ENCODE peak calls at places on chromosome 9, in nine cellular contexts. One of them, this sample, is unnamed.

GRCh38 chr9:82565188-82565966 is 497.6 kb downstream of the RASEF start:
- DNase-seq in fibroblast of mammary gland: no peak
- DNase-seq in T-helper 9 cell: no peak
- DNase-seq in Right ventricle myocardium inferior: no peak
- DNase-seq in T-helper 17 cell: no peak
- DNase-seq in H4: no peak
- DNase-seq in NCI-H1092: no peak
- DNase-seq in activated T-cell treated with anti-CD3 and anti-CD28 coated beads, Interleukin-2, amount 50 U/mL, for 48 hours: no peak
- DNase-seq in activated CD8-positive, alpha-beta memory T cell treated with anti-CD3 and anti-CD28 coated beads, Interleukin-2, amount 50 U/mL, for 4 hours: no peak
- DNase-seq in this sample: no peak

GRCh38 chr9:33249087-33249657 is 9.2 kb downstream of the SPINK4 start:
- DNase-seq in fibroblast of mammary gland: no peak
- DNase-seq in T-helper 9 cell: no peak
- DNase-seq in Right ventricle myocardium inferior: no peak
- DNase-seq in T-helper 17 cell: no peak
- DNase-seq in H4: no peak
- DNase-seq in NCI-H1092: no peak
- DNase-seq in activated T-cell treated with anti-CD3 and anti-CD28 coated beads, Interleukin-2, amount 50 U/mL, for 48 hours: no peak
- DNase-seq in activated CD8-positive, alpha-beta memory T cell treated with anti-CD3 and anti-CD28 coated beads, Interleukin-2, amount 50 U/mL, for 4 hours: no peak
- DNase-seq in this sample: no peak

GRCh38 chr9:14303110-14303509 is 10.8 kb downstream of the NFIB start:
- DNase-seq in fibroblast of mammary gland: no peak
- DNase-seq in T-helper 9 cell: no peak
- DNase-seq in Right ventricle myocardium inferior: no peak
- DNase-seq in T-helper 17 cell: no peak
- DNase-seq in H4: no peak
- DNase-seq in NCI-H1092: no peak
- DNase-seq in activated T-cell treated with anti-CD3 and anti-CD28 coated beads, Interleukin-2, amount 50 U/mL, for 48 hours: no peak
- DNase-seq in activated CD8-positive, alpha-beta memory T cell treated with anti-CD3 and anti-CD28 coated beads, Interleukin-2, amount 50 U/mL, for 4 hours: no peak
- DNase-seq in this sample: no peak

GRCh38 chr9:127884427-127884911 is 7.0 kb upstream of the AK1 start:
- DNase-seq in fibroblast of mammary gland: no peak
- DNase-seq in T-helper 9 cell: no peak
- DNase-seq in Right ventricle myocardium inferior: no peak
- DNase-seq in T-helper 17 cell: no peak
- DNase-seq in H4: peak; percentile 68
- DNase-seq in NCI-H1092: peak; percentile 71
- DNase-seq in activated T-cell treated with anti-CD3 and anti-CD28 coated beads, Interleukin-2, amount 50 U/mL, for 48 hours: no peak
- DNase-seq in activated CD8-positive, alpha-beta memory T cell treated with anti-CD3 and anti-CD28 coated beads, Interleukin-2, amount 50 U/mL, for 4 hours: no peak
- DNase-seq in this sample: no peak

GRCh38 chr9:27394826-27395201 is 97.9 kb upstream of the EQTN start:
- DNase-seq in fibroblast of mammary gland: no peak
- DNase-seq in T-helper 9 cell: no peak
- DNase-seq in Right ventricle myocardium inferior: no peak
- DNase-seq in T-helper 17 cell: no peak
- DNase-seq in H4: no peak
- DNase-seq in NCI-H1092: no peak
- DNase-seq in activated T-cell treated with anti-CD3 and anti-CD28 coated beads, Interleukin-2, amount 50 U/mL, for 48 hours: no peak
- DNase-seq in activated CD8-positive, alpha-beta memory T cell treated with anti-CD3 and anti-CD28 coated beads, Interleukin-2, amount 50 U/mL, for 4 hours: no peak
- DNase-seq in this sample: no peak

GRCh38 chr9:19876569-19877316 is 87.9 kb upstream of the SLC24A2 start:
- DNase-seq in fibroblast of mammary gland: peak; percentile 12
- DNase-seq in T-helper 9 cell: no peak
- DNase-seq in Right ventricle myocardium inferior: no peak
- DNase-seq in T-helper 17 cell: no peak
- DNase-seq in H4: no peak
- DNase-seq in NCI-H1092: no peak
- DNase-seq in activated T-cell treated with anti-CD3 and anti-CD28 coated beads, Interleukin-2, amount 50 U/mL, for 48 hours: no peak
- DNase-seq in activated CD8-positive, alpha-beta memory T cell treated with anti-CD3 and anti-CD28 coated beads, Interleukin-2, amount 50 U/mL, for 4 hours: no peak
- DNase-seq in this sample: no peak

GRCh38 chr9:37574241-37574721 is 1.9 kb downstream of the FBXO10 start:
- DNase-seq in fibroblast of mammary gland: peak; percentile 57
- DNase-seq in T-helper 9 cell: no peak
- DNase-seq in Right ventricle myocardium inferior: no peak
- DNase-seq in T-helper 17 cell: no peak
- DNase-seq in H4: no peak
- DNase-seq in NCI-H1092: no peak
- DNase-seq in activated T-cell treated with anti-CD3 and anti-CD28 coated beads, Interleukin-2, amount 50 U/mL, for 48 hours: no peak
- DNase-seq in activated CD8-positive, alpha-beta memory T cell treated with anti-CD3 and anti-CD28 coated beads, Interleukin-2, amount 50 U/mL, for 4 hours: no peak
- DNase-seq in this sample: no peak

GRCh38 chr9:96139592-96140251 is 162.3 kb downstream of the HSD17B3 start:
- DNase-seq in fibroblast of mammary gland: peak; percentile 95
- DNase-seq in T-helper 9 cell: no peak
- DNase-seq in Right ventricle myocardium inferior: no peak
- DNase-seq in T-helper 17 cell: no peak
- DNase-seq in H4: peak; percentile 93
- DNase-seq in NCI-H1092: peak; percentile 68
- DNase-seq in activated T-cell treated with anti-CD3 and anti-CD28 coated beads, Interleukin-2, amount 50 U/mL, for 48 hours: no peak
- DNase-seq in activated CD8-positive, alpha-beta memory T cell treated with anti-CD3 and anti-CD28 coated beads, Interleukin-2, amount 50 U/mL, for 4 hours: no peak
- DNase-seq in this sample: no peak

GRCh38 chr9:76996700-76997099 is 22.8 kb upstream of the FOXB2 start:
- DNase-seq in fibroblast of mammary gland: peak; percentile 48
- DNase-seq in T-helper 9 cell: no peak
- DNase-seq in Right ventricle myocardium inferior: no peak
- DNase-seq in T-helper 17 cell: no peak
- DNase-seq in H4: peak; percentile 43
- DNase-seq in NCI-H1092: peak; percentile 15
- DNase-seq in activated T-cell treated with anti-CD3 and anti-CD28 coated beads, Interleukin-2, amount 50 U/mL, for 48 hours: peak; percentile 21
- DNase-seq in activated CD8-positive, alpha-beta memory T cell treated with anti-CD3 and anti-CD28 coated beads, Interleukin-2, amount 50 U/mL, for 4 hours: no peak
- DNase-seq in this sample: no peak

GRCh38 chr9:103183569-103184191 is 188.5 kb downstream of the CYLC2 start:
- DNase-seq in fibroblast of mammary gland: peak; percentile 16
- DNase-seq in T-helper 9 cell: no peak
- DNase-seq in Right ventricle myocardium inferior: no peak
- DNase-seq in T-helper 17 cell: no peak
- DNase-seq in H4: peak; percentile 14
- DNase-seq in NCI-H1092: peak; percentile 12
- DNase-seq in activated T-cell treated with anti-CD3 and anti-CD28 coated beads, Interleukin-2, amount 50 U/mL, for 48 hours: no peak
- DNase-seq in activated CD8-positive, alpha-beta memory T cell treated with anti-CD3 and anti-CD28 coated beads, Interleukin-2, amount 50 U/mL, for 4 hours: no peak
- DNase-seq in this sample: no peak

GRCh38 chr9:134130503-134131375 is 5.1 kb upstream of the WDR5 start:
- DNase-seq in fibroblast of mammary gland: no peak
- DNase-seq in T-helper 9 cell: no peak
- DNase-seq in Right ventricle myocardium inferior: peak; percentile 85
- DNase-seq in T-helper 17 cell: no peak
- DNase-seq in H4: no peak
- DNase-seq in NCI-H1092: no peak
- DNase-seq in activated T-cell treated with anti-CD3 and anti-CD28 coated beads, Interleukin-2, amount 50 U/mL, for 48 hours: no peak
- DNase-seq in activated CD8-positive, alpha-beta memory T cell treated with anti-CD3 and anti-CD28 coated beads, Interleukin-2, amount 50 U/mL, for 4 hours: no peak
- DNase-seq in this sample: no peak

GRCh38 chr9:137168907-137169763 is 716 bp downstream of the LRRC26 start:
- DNase-seq in fibroblast of mammary gland: peak; percentile 30
- DNase-seq in T-helper 9 cell: peak; percentile 16
- DNase-seq in Right ventricle myocardium inferior: no peak
- DNase-seq in T-helper 17 cell: no peak
- DNase-seq in H4: no peak
- DNase-seq in NCI-H1092: peak; percentile 82
- DNase-seq in activated T-cell treated with anti-CD3 and anti-CD28 coated beads, Interleukin-2, amount 50 U/mL, for 48 hours: peak; percentile 43
- DNase-seq in activated CD8-positive, alpha-beta memory T cell treated with anti-CD3 and anti-CD28 coated beads, Interleukin-2, amount 50 U/mL, for 4 hours: no peak
- DNase-seq in this sample: peak; percentile 54

GRCh38 chr9:100309992-100310391 is 42.8 kb downstream of the TEX10 start:
- DNase-seq in fibroblast of mammary gland: peak; percentile 7
- DNase-seq in T-helper 9 cell: no peak
- DNase-seq in Right ventricle myocardium inferior: no peak
- DNase-seq in T-helper 17 cell: no peak
- DNase-seq in H4: no peak
- DNase-seq in NCI-H1092: no peak
- DNase-seq in activated T-cell treated with anti-CD3 and anti-CD28 coated beads, Interleukin-2, amount 50 U/mL, for 48 hours: no peak
- DNase-seq in activated CD8-positive, alpha-beta memory T cell treated with anti-CD3 and anti-CD28 coated beads, Interleukin-2, amount 50 U/mL, for 4 hours: no peak
- DNase-seq in this sample: no peak

GRCh38 chr9:101536938-101537337 is 3.3 kb downstream of the RNF20 start:
- DNase-seq in fibroblast of mammary gland: peak; percentile 47
- DNase-seq in T-helper 9 cell: no peak
- DNase-seq in Right ventricle myocardium inferior: no peak
- DNase-seq in T-helper 17 cell: no peak
- DNase-seq in H4: no peak
- DNase-seq in NCI-H1092: no peak
- DNase-seq in activated T-cell treated with anti-CD3 and anti-CD28 coated beads, Interleukin-2, amount 50 U/mL, for 48 hours: no peak
- DNase-seq in activated CD8-positive, alpha-beta memory T cell treated with anti-CD3 and anti-CD28 coated beads, Interleukin-2, amount 50 U/mL, for 4 hours: no peak
- DNase-seq in this sample: no peak

GRCh38 chr9:116323012-116323411 is 169.4 kb downstream of the PAPPA start:
- DNase-seq in fibroblast of mammary gland: no peak
- DNase-seq in T-helper 9 cell: no peak
- DNase-seq in Right ventricle myocardium inferior: no peak
- DNase-seq in T-helper 17 cell: no peak
- DNase-seq in H4: no peak
- DNase-seq in NCI-H1092: no peak
- DNase-seq in activated T-cell treated with anti-CD3 and anti-CD28 coated beads, Interleukin-2, amount 50 U/mL, for 48 hours: no peak
- DNase-seq in activated CD8-positive, alpha-beta memory T cell treated with anti-CD3 and anti-CD28 coated beads, Interleukin-2, amount 50 U/mL, for 4 hours: no peak
- DNase-seq in this sample: no peak

GRCh38 chr9:101977614-101978210 is 239.3 kb upstream of the GRIN3A start:
- DNase-seq in fibroblast of mammary gland: peak; percentile 43
- DNase-seq in T-helper 9 cell: no peak
- DNase-seq in Right ventricle myocardium inferior: no peak
- DNase-seq in T-helper 17 cell: no peak
- DNase-seq in H4: peak; percentile 9
- DNase-seq in NCI-H1092: peak; percentile 33
- DNase-seq in activated T-cell treated with anti-CD3 and anti-CD28 coated beads, Interleukin-2, amount 50 U/mL, for 48 hours: no peak
- DNase-seq in activated CD8-positive, alpha-beta memory T cell treated with anti-CD3 and anti-CD28 coated beads, Interleukin-2, amount 50 U/mL, for 4 hours: no peak
- DNase-seq in this sample: no peak

GRCh38 chr9:83346655-83347393 is 191.4 kb downstream of the FRMD3 start:
- DNase-seq in fibroblast of mammary gland: no peak
- DNase-seq in T-helper 9 cell: no peak
- DNase-seq in Right ventricle myocardium inferior: no peak
- DNase-seq in T-helper 17 cell: no peak
- DNase-seq in H4: no peak
- DNase-seq in NCI-H1092: peak; percentile 2
- DNase-seq in activated T-cell treated with anti-CD3 and anti-CD28 coated beads, Interleukin-2, amount 50 U/mL, for 48 hours: no peak
- DNase-seq in activated CD8-positive, alpha-beta memory T cell treated with anti-CD3 and anti-CD28 coated beads, Interleukin-2, amount 50 U/mL, for 4 hours: no peak
- DNase-seq in this sample: no peak

GRCh38 chr9:89495824-89496555 is 1.9 kb downstream of the SEMA4D start:
- DNase-seq in fibroblast of mammary gland: no peak
- DNase-seq in T-helper 9 cell: no peak
- DNase-seq in Right ventricle myocardium inferior: no peak
- DNase-seq in T-helper 17 cell: no peak
- DNase-seq in H4: no peak
- DNase-seq in NCI-H1092: no peak
- DNase-seq in activated T-cell treated with anti-CD3 and anti-CD28 coated beads, Interleukin-2, amount 50 U/mL, for 48 hours: no peak
- DNase-seq in activated CD8-positive, alpha-beta memory T cell treated with anti-CD3 and anti-CD28 coated beads, Interleukin-2, amount 50 U/mL, for 4 hours: peak; percentile 4
- DNase-seq in this sample: no peak

GRCh38 chr9:109887079-109887478 is 107.1 kb downstream of the PALM2AKAP2 start:
- DNase-seq in fibroblast of mammary gland: peak; percentile 93
- DNase-seq in T-helper 9 cell: no peak
- DNase-seq in Right ventricle myocardium inferior: no peak
- DNase-seq in T-helper 17 cell: no peak
- DNase-seq in H4: no peak
- DNase-seq in NCI-H1092: no peak
- DNase-seq in activated T-cell treated with anti-CD3 and anti-CD28 coated beads, Interleukin-2, amount 50 U/mL, for 48 hours: peak; percentile 48
- DNase-seq in activated CD8-positive, alpha-beta memory T cell treated with anti-CD3 and anti-CD28 coated beads, Interleukin-2, amount 50 U/mL, for 4 hours: no peak
- DNase-seq in this sample: no peak

GRCh38 chr9:78030553-78031270 is 899 bp downstream of the GNAQ start:
- DNase-seq in fibroblast of mammary gland: peak; percentile 31
- DNase-seq in T-helper 9 cell: peak; percentile 39
- DNase-seq in Right ventricle myocardium inferior: peak; percentile 88
- DNase-seq in T-helper 17 cell: peak; percentile 47
- DNase-seq in H4: peak; percentile 25
- DNase-seq in NCI-H1092: peak; percentile 38
- DNase-seq in activated T-cell treated with anti-CD3 and anti-CD28 coated beads, Interleukin-2, amount 50 U/mL, for 48 hours: peak; percentile 76
- DNase-seq in activated CD8-positive, alpha-beta memory T cell treated with anti-CD3 and anti-CD28 coated beads, Interleukin-2, amount 50 U/mL, for 4 hours: peak; percentile 62
- DNase-seq in this sample: no peak

GRCh38 chr9:136794281-136795026 is 1.7 kb upstream of the CCDC183 start:
- DNase-seq in fibroblast of mammary gland: no peak
- DNase-seq in T-helper 9 cell: no peak
- DNase-seq in Right ventricle myocardium inferior: no peak
- DNase-seq in T-helper 17 cell: no peak
- DNase-seq in H4: no peak
- DNase-seq in NCI-H1092: no peak
- DNase-seq in activated T-cell treated with anti-CD3 and anti-CD28 coated beads, Interleukin-2, amount 50 U/mL, for 48 hours: no peak
- DNase-seq in activated CD8-positive, alpha-beta memory T cell treated with anti-CD3 and anti-CD28 coated beads, Interleukin-2, amount 50 U/mL, for 4 hours: no peak
- DNase-seq in this sample: no peak

GRCh38 chr9:35096035-35096849 is at the start of gene PIGO:
- DNase-seq in fibroblast of mammary gland: peak; percentile 74
- DNase-seq in T-helper 9 cell: peak; percentile 84
- DNase-seq in Right ventricle myocardium inferior: peak; percentile 96
- DNase-seq in T-helper 17 cell: peak; percentile 83
- DNase-seq in H4: peak; percentile 89
- DNase-seq in NCI-H1092: peak; percentile 87
- DNase-seq in activated T-cell treated with anti-CD3 and anti-CD28 coated beads, Interleukin-2, amount 50 U/mL, for 48 hours: peak; percentile 94
- DNase-seq in activated CD8-positive, alpha-beta memory T cell treated with anti-CD3 and anti-CD28 coated beads, Interleukin-2, amount 50 U/mL, for 4 hours: peak; percentile 89
- DNase-seq in this sample: peak; percentile 92

GRCh38 chr9:134877541-134877940 is 3.1 kb upstream of the FCN2 start:
- DNase-seq in fibroblast of mammary gland: no peak
- DNase-seq in T-helper 9 cell: no peak
- DNase-seq in Right ventricle myocardium inferior: no peak
- DNase-seq in T-helper 17 cell: no peak
- DNase-seq in H4: no peak
- DNase-seq in NCI-H1092: no peak
- DNase-seq in activated T-cell treated with anti-CD3 and anti-CD28 coated beads, Interleukin-2, amount 50 U/mL, for 48 hours: peak; percentile 5
- DNase-seq in activated CD8-positive, alpha-beta memory T cell treated with anti-CD3 and anti-CD28 coated beads, Interleukin-2, amount 50 U/mL, for 4 hours: no peak
- DNase-seq in this sample: no peak

GRCh38 chr9:113505963-113506624 is 42.6 kb downstream of the RGS3 start:
- DNase-seq in fibroblast of mammary gland: no peak
- DNase-seq in T-helper 9 cell: no peak
- DNase-seq in Right ventricle myocardium inferior: no peak
- DNase-seq in T-helper 17 cell: no peak
- DNase-seq in H4: no peak
- DNase-seq in NCI-H1092: no peak
- DNase-seq in activated T-cell treated with anti-CD3 and anti-CD28 coated beads, Interleukin-2, amount 50 U/mL, for 48 hours: no peak
- DNase-seq in activated CD8-positive, alpha-beta memory T cell treated with anti-CD3 and anti-CD28 coated beads, Interleukin-2, amount 50 U/mL, for 4 hours: no peak
- DNase-seq in this sample: no peak

GRCh38 chr9:18730241-18730640 is 256.3 kb downstream of the ADAMTSL1 start:
- DNase-seq in fibroblast of mammary gland: no peak
- DNase-seq in T-helper 9 cell: no peak
- DNase-seq in Right ventricle myocardium inferior: no peak
- DNase-seq in T-helper 17 cell: no peak
- DNase-seq in H4: no peak
- DNase-seq in NCI-H1092: no peak
- DNase-seq in activated T-cell treated with anti-CD3 and anti-CD28 coated beads, Interleukin-2, amount 50 U/mL, for 48 hours: no peak
- DNase-seq in activated CD8-positive, alpha-beta memory T cell treated with anti-CD3 and anti-CD28 coated beads, Interleukin-2, amount 50 U/mL, for 4 hours: no peak
- DNase-seq in this sample: no peak

GRCh38 chr9:96500696-96501660 is 51.0 kb downstream of the HABP4 start:
- DNase-seq in fibroblast of mammary gland: peak; percentile 56
- DNase-seq in T-helper 9 cell: no peak
- DNase-seq in Right ventricle myocardium inferior: no peak
- DNase-seq in T-helper 17 cell: no peak
- DNase-seq in H4: no peak
- DNase-seq in NCI-H1092: no peak
- DNase-seq in activated T-cell treated with anti-CD3 and anti-CD28 coated beads, Interleukin-2, amount 50 U/mL, for 48 hours: no peak
- DNase-seq in activated CD8-positive, alpha-beta memory T cell treated with anti-CD3 and anti-CD28 coated beads, Interleukin-2, amount 50 U/mL, for 4 hours: no peak
- DNase-seq in this sample: no peak

GRCh38 chr9:35729101-35729500 is 2.9 kb downstream of the TLN1 start:
- DNase-seq in fibroblast of mammary gland: no peak
- DNase-seq in T-helper 9 cell: no peak
- DNase-seq in Right ventricle myocardium inferior: no peak
- DNase-seq in T-helper 17 cell: no peak
- DNase-seq in H4: no peak
- DNase-seq in NCI-H1092: no peak
- DNase-seq in activated T-cell treated with anti-CD3 and anti-CD28 coated beads, Interleukin-2, amount 50 U/mL, for 48 hours: no peak
- DNase-seq in activated CD8-positive, alpha-beta memory T cell treated with anti-CD3 and anti-CD28 coated beads, Interleukin-2, amount 50 U/mL, for 4 hours: no peak
- DNase-seq in this sample: no peak

GRCh38 chr9:21479152-21479702 is 2.9 kb downstream of the IFNE start:
- DNase-seq in fibroblast of mammary gland: peak; percentile 62
- DNase-seq in T-helper 9 cell: no peak
- DNase-seq in Right ventricle myocardium inferior: no peak
- DNase-seq in T-helper 17 cell: no peak
- DNase-seq in H4: no peak
- DNase-seq in NCI-H1092: no peak
- DNase-seq in activated T-cell treated with anti-CD3 and anti-CD28 coated beads, Interleukin-2, amount 50 U/mL, for 48 hours: no peak
- DNase-seq in activated CD8-positive, alpha-beta memory T cell treated with anti-CD3 and anti-CD28 coated beads, Interleukin-2, amount 50 U/mL, for 4 hours: no peak
- DNase-seq in this sample: no peak

GRCh38 chr9:81320909-81321482 is 368.4 kb downstream of the TLE1 start:
- DNase-seq in fibroblast of mammary gland: no peak
- DNase-seq in T-helper 9 cell: no peak
- DNase-seq in Right ventricle myocardium inferior: no peak
- DNase-seq in T-helper 17 cell: no peak
- DNase-seq in H4: no peak
- DNase-seq in NCI-H1092: peak; percentile 14
- DNase-seq in activated T-cell treated with anti-CD3 and anti-CD28 coated beads, Interleukin-2, amount 50 U/mL, for 48 hours: no peak
- DNase-seq in activated CD8-positive, alpha-beta memory T cell treated with anti-CD3 and anti-CD28 coated beads, Interleukin-2, amount 50 U/mL, for 4 hours: no peak
- DNase-seq in this sample: no peak

GRCh38 chr9:125845271-125845808 is 98.2 kb downstream of the PBX3 start:
- DNase-seq in fibroblast of mammary gland: no peak
- DNase-seq in T-helper 9 cell: no peak
- DNase-seq in Right ventricle myocardium inferior: no peak
- DNase-seq in T-helper 17 cell: no peak
- DNase-seq in H4: no peak
- DNase-seq in NCI-H1092: no peak
- DNase-seq in activated T-cell treated with anti-CD3 and anti-CD28 coated beads, Interleukin-2, amount 50 U/mL, for 48 hours: no peak
- DNase-seq in activated CD8-positive, alpha-beta memory T cell treated with anti-CD3 and anti-CD28 coated beads, Interleukin-2, amount 50 U/mL, for 4 hours: no peak
- DNase-seq in this sample: no peak

GRCh38 chr9:570187-570586 is 271.3 kb upstream of the DMRT1 start:
- DNase-seq in fibroblast of mammary gland: no peak
- DNase-seq in T-helper 9 cell: no peak
- DNase-seq in Right ventricle myocardium inferior: no peak
- DNase-seq in T-helper 17 cell: no peak
- DNase-seq in H4: no peak
- DNase-seq in NCI-H1092: no peak
- DNase-seq in activated T-cell treated with anti-CD3 and anti-CD28 coated beads, Interleukin-2, amount 50 U/mL, for 48 hours: no peak
- DNase-seq in activated CD8-positive, alpha-beta memory T cell treated with anti-CD3 and anti-CD28 coated beads, Interleukin-2, amount 50 U/mL, for 4 hours: no peak
- DNase-seq in this sample: no peak